ENCODE peak calls at places on chromosome 3, in eight cellular contexts. One of them, this sample, is unnamed.

GRCh38 chr3:124032351-124032880 is 40.5 kb upstream of the ROPN1 start:
- DNase-seq in T-cell: no peak
- DNase-seq in upper lobe of right lung: no peak
- DNase-seq in SK-N-MC: no peak
- DNase-seq in activated T-helper 1 cell treated with Interleukin-2 at 50 U/mL for 16 hours: no peak
- DNase-seq in fibroblast of pulmonary artery: peak; percentile 40
- DNase-seq in stimulated activated CD4-positive, alpha-beta T cell treated with anti-CD3 and anti-CD28 coated beads, TNF-alpha, amount 100 ng/mL, for 4 hours: no peak
- DNase-seq in right cardiac atrium: peak; percentile 83
- DNase-seq in this sample: peak; percentile 84

GRCh38 chr3:16476636-16477035 is 36.9 kb downstream of the RFTN1 start:
- DNase-seq in upper lobe of right lung: no peak
- DNase-seq in right cardiac atrium: no peak
- DNase-seq in T-cell: no peak
- DNase-seq in activated T-helper 1 cell treated with Interleukin-2 at 50 U/mL for 16 hours: no peak
- DNase-seq in fibroblast of pulmonary artery: peak; percentile 92
- DNase-seq in SK-N-MC: no peak
- DNase-seq in stimulated activated CD4-positive, alpha-beta T cell treated with anti-CD3 and anti-CD28 coated beads, TNF-alpha, amount 100 ng/mL, for 4 hours: no peak
- DNase-seq in this sample: no peak

GRCh38 chr3:27767000-27767399 is 44.9 kb upstream of the EOMES start:
- DNase-seq in SK-N-MC: no peak
- DNase-seq in activated T-helper 1 cell treated with Interleukin-2 at 50 U/mL for 16 hours: no peak
- DNase-seq in right cardiac atrium: no peak
- DNase-seq in fibroblast of pulmonary artery: no peak
- DNase-seq in stimulated activated CD4-positive, alpha-beta T cell treated with anti-CD3 and anti-CD28 coated beads, TNF-alpha, amount 100 ng/mL, for 4 hours: no peak
- DNase-seq in T-cell: no peak
- DNase-seq in upper lobe of right lung: no peak
- DNase-seq in this sample: no peak

GRCh38 chr3:13850161-13850945 is 29.5 kb downstream of the WNT7A start:
- DNase-seq in fibroblast of pulmonary artery: no peak
- DNase-seq in right cardiac atrium: no peak
- DNase-seq in upper lobe of right lung: peak; percentile 90
- DNase-seq in stimulated activated CD4-positive, alpha-beta T cell treated with anti-CD3 and anti-CD28 coated beads, TNF-alpha, amount 100 ng/mL, for 4 hours: no peak
- DNase-seq in SK-N-MC: no peak
- DNase-seq in T-cell: no peak
- DNase-seq in activated T-helper 1 cell treated with Interleukin-2 at 50 U/mL for 16 hours: no peak
- DNase-seq in this sample: no peak

GRCh38 chr3:194808709-194809108 is 123.0 kb downstream of the FAM43A start:
- DNase-seq in fibroblast of pulmonary artery: peak; percentile 25
- DNase-seq in T-cell: no peak
- DNase-seq in SK-N-MC: no peak
- DNase-seq in stimulated activated CD4-positive, alpha-beta T cell treated with anti-CD3 and anti-CD28 coated beads, TNF-alpha, amount 100 ng/mL, for 4 hours: no peak
- DNase-seq in upper lobe of right lung: no peak
- DNase-seq in right cardiac atrium: no peak
- DNase-seq in activated T-helper 1 cell treated with Interleukin-2 at 50 U/mL for 16 hours: no peak
- DNase-seq in this sample: no peak

GRCh38 chr3:53254190-53254809 is 1.5 kb downstream of the TKT start:
- DNase-seq in activated T-helper 1 cell treated with Interleukin-2 at 50 U/mL for 16 hours: no peak
- DNase-seq in T-cell: no peak
- DNase-seq in stimulated activated CD4-positive, alpha-beta T cell treated with anti-CD3 and anti-CD28 coated beads, TNF-alpha, amount 100 ng/mL, for 4 hours: no peak
- DNase-seq in upper lobe of right lung: no peak
- DNase-seq in SK-N-MC: no peak
- DNase-seq in right cardiac atrium: no peak
- DNase-seq in fibroblast of pulmonary artery: peak; percentile 28
- DNase-seq in this sample: no peak

GRCh38 chr3:22129101-22129500 is 378.1 kb upstream of the ZNF385D start:
- DNase-seq in stimulated activated CD4-positive, alpha-beta T cell treated with anti-CD3 and anti-CD28 coated beads, TNF-alpha, amount 100 ng/mL, for 4 hours: no peak
- DNase-seq in T-cell: no peak
- DNase-seq in fibroblast of pulmonary artery: no peak
- DNase-seq in right cardiac atrium: no peak
- DNase-seq in SK-N-MC: no peak
- DNase-seq in upper lobe of right lung: no peak
- DNase-seq in activated T-helper 1 cell treated with Interleukin-2 at 50 U/mL for 16 hours: no peak
- DNase-seq in this sample: no peak

GRCh38 chr3:12662593-12663310 is 1.2 kb downstream of the RAF1 start:
- DNase-seq in activated T-helper 1 cell treated with Interleukin-2 at 50 U/mL for 16 hours: no peak
- DNase-seq in T-cell: no peak
- DNase-seq in fibroblast of pulmonary artery: peak; percentile 33
- DNase-seq in upper lobe of right lung: peak; percentile 71
- DNase-seq in SK-N-MC: no peak
- DNase-seq in right cardiac atrium: peak; percentile 73
- DNase-seq in stimulated activated CD4-positive, alpha-beta T cell treated with anti-CD3 and anti-CD28 coated beads, TNF-alpha, amount 100 ng/mL, for 4 hours: peak; percentile 8
- DNase-seq in this sample: peak; percentile 22

GRCh38 chr3:22734207-22734606 is 468.9 kb upstream of the UBE2E2 start:
- DNase-seq in T-cell: no peak
- DNase-seq in stimulated activated CD4-positive, alpha-beta T cell treated with anti-CD3 and anti-CD28 coated beads, TNF-alpha, amount 100 ng/mL, for 4 hours: no peak
- DNase-seq in activated T-helper 1 cell treated with Interleukin-2 at 50 U/mL for 16 hours: no peak
- DNase-seq in right cardiac atrium: no peak
- DNase-seq in upper lobe of right lung: no peak
- DNase-seq in SK-N-MC: no peak
- DNase-seq in fibroblast of pulmonary artery: no peak
- DNase-seq in this sample: no peak